ENCODE peak calls at places on chromosomes 13 and 19, in four cellular contexts. M is IMR-90, G is SK-N-SH, W is K562. I is an unnamed sample.

GRCh38 chr19:13825489-13826475 is 30.5 kb downstream of the ZSWIM4 start:
- DNase-seq in M (no peak), G (peak; percentile 80), W (peak; percentile 87), I (peak; percentile 53)

GRCh38 chr19:48818234-48818823 is 7.5 kb upstream of the BCAT2 start:
- DNase-seq in M (no peak), G (no peak), W (no peak), I (no peak)

GRCh38 chr19:50460161-50460765 is 16.0 kb upstream of the EMC10 start:
- DNase-seq in M (peak; percentile 50), G (no peak), W (no peak), I (peak; percentile 84)

GRCh38 chr13:50531917-50532899 is 311.3 kb downstream of the DLEU7 start:
- DNase-seq in M (peak; percentile 62), G (peak; percentile 17), W (no peak), I (no peak)

GRCh38 chr13:113216165-113217056 is 7.0 kb downstream of the CUL4A start:
- DNase-seq in M (peak; percentile 74), G (no peak), W (peak; percentile 79), I (no peak)

GRCh38 chr13:102770435-102770834 is 3.2 kb downstream of the TEX30 start:
- DNase-seq in M (no peak), G (no peak), W (no peak), I (no peak)

GRCh38 chr19:58577581-58578429 is 4.7 kb upstream of the MZF1 start:
- DNase-seq in M (no peak), G (no peak), W (no peak), I (no peak)

GRCh38 chr13:111519041-111519440 is 198.6 kb downstream of the TEX29 start:
- DNase-seq in M (no peak), G (no peak), W (no peak), I (no peak)

GRCh38 chr19:3162418-3163229 is 15.9 kb upstream of the S1PR4 start:
- DNase-seq in M (no peak), G (peak; percentile 66), W (peak; percentile 47), I (peak; percentile 50)
- TF ChIP-seq RFX5 in M (no peak), G (no peak), W (no peak), I (no peak)

DNA sequence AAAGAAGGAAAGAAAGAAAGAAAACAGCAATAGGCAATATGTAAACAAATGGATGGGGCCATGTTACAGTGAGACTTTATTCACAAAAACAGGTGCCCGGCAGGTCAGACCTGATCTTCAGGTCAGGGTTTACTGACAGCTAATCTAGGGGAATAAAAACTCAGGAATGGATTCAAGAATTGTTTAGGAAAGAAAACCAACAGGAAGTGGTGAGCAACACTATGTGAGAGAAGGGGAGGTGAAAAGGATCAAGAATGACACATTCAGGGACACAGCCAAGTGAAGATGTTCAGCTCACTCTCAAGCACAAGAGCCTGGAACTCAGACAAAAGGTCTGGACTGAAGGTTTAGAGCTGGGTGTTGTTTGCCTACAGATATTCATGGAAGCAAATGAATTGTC is 244.5 kb downstream of the EFNB2 start:
- DNase-seq in M (peak; percentile 76), G (no peak), W (no peak), I (no peak)
- TF ChIP-seq RFX5 in M (no peak), G (no peak), W (no peak), I (no peak)

GRCh38 chr19:45878043-45878794 is 7.7 kb downstream of the IRF2BP1 start:
- DNase-seq in M (no peak), G (no peak), W (no peak), I (no peak)

GRCh38 chr19:45874620-45874966 is 10.5 kb downstream of the FOXA3 start:
- DNase-seq in M (no peak), G (no peak), W (no peak), I (no peak)

GRCh38 chr19:45879055-45879454 is 6.9 kb downstream of the IRF2BP1 start:
- DNase-seq in M (no peak), G (peak; percentile 38), W (no peak), I (no peak)

GRCh38 chr19:45876161-45876410 is 9.9 kb downstream of the IRF2BP1 start:
- DNase-seq in M (no peak), G (no peak), W (peak; percentile 76), I (no peak)

GRCh38 chr19:45876411-45877197 is 9.3 kb downstream of the IRF2BP1 start:
- DNase-seq in M (peak; percentile 16), G (peak; percentile 35), W (peak; percentile 75), I (no peak)
- TF ChIP-seq RFX5 in M (no peak), G (no peak), W (no peak), I (no peak)

GRCh38 chr13:99312493-99312883 is 5.3 kb upstream of the GPR183 start:
- DNase-seq in M (peak; percentile 39), G (peak; percentile 18), W (no peak), I (no peak)
- TF ChIP-seq RFX5 in M (no peak), G (no peak), W (no peak), I (no peak)

GRCh38 chr19:5351731-5352228 is 11.2 kb upstream of the PTPRS start:
- DNase-seq in M (no peak), G (no peak), W (no peak), I (no peak)

GRCh38 chr19:5352229-5352763 is 11.7 kb upstream of the PTPRS start:
- DNase-seq in M (peak; percentile 15), G (no peak), W (peak; percentile 23), I (peak; percentile 41)

GRCh38 chr19:5345895-5346386 is 5.3 kb upstream of the PTPRS start:
- DNase-seq in M (peak; percentile 60), G (no peak), W (no peak), I (no peak)

GRCh38 chr19:5343848-5344247 is 3.2 kb upstream of the PTPRS start:
- DNase-seq in M (peak; percentile 47), G (no peak), W (no peak), I (no peak)

GRCh38 chr19:5349041-5349440 is 8.4 kb upstream of the PTPRS start:
- DNase-seq in M (no peak), G (no peak), W (no peak), I (peak; percentile 33)
- TF ChIP-seq RFX5 in M (no peak), G (no peak), W (no peak), I (no peak)

GRCh38 chr13:108315273-108315672 is 45.8 kb downstream of the TNFSF13B start:
- DNase-seq in M (no peak), G (no peak), W (peak; percentile 8), I (no peak)
- TF ChIP-seq RFX5 in M (no peak), G (no peak), W (no peak), I (no peak)

DNA sequence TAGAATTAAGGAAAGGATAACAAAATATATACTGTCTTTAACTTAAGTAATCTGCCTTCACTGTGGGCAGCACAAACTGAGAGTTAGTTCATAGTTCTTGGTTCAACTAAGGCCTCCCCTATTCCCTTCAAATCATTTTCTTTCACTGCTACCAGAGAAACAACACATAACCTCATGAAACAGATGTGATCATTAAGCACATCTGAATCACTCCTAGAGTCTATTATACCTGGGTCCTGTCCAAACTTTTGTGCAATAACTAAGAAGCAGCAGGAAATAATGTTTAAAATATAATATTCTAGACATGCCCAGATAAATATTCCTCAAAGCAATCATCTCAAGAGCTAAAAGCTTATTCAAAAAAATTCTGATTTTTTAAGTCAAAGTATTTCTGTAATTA is 62.9 kb downstream of the ZC3H13 start:
- DNase-seq in M (peak; percentile 86), G (no peak), W (no peak), I (no peak)
- TF ChIP-seq RFX5 in M (no peak), G (no peak), W (no peak), I (no peak)

GRCh38 chr19:42115219-42115618 is 17.0 kb downstream of the POU2F2 start:
- DNase-seq in M (peak; percentile 68), G (no peak), W (no peak), I (no peak)

GRCh38 chr19:42115705-42116104 is 16.5 kb downstream of the POU2F2 start:
- DNase-seq in M (no peak), G (no peak), W (no peak), I (no peak)

GRCh38 chr19:42111811-42112210 is 20.4 kb downstream of the POU2F2 start:
- DNase-seq in M (peak; percentile 52), G (no peak), W (no peak), I (no peak)

GRCh38 chr19:42114412-42114811 is 17.8 kb downstream of the POU2F2 start:
- DNase-seq in M (no peak), G (no peak), W (no peak), I (no peak)

DNA sequence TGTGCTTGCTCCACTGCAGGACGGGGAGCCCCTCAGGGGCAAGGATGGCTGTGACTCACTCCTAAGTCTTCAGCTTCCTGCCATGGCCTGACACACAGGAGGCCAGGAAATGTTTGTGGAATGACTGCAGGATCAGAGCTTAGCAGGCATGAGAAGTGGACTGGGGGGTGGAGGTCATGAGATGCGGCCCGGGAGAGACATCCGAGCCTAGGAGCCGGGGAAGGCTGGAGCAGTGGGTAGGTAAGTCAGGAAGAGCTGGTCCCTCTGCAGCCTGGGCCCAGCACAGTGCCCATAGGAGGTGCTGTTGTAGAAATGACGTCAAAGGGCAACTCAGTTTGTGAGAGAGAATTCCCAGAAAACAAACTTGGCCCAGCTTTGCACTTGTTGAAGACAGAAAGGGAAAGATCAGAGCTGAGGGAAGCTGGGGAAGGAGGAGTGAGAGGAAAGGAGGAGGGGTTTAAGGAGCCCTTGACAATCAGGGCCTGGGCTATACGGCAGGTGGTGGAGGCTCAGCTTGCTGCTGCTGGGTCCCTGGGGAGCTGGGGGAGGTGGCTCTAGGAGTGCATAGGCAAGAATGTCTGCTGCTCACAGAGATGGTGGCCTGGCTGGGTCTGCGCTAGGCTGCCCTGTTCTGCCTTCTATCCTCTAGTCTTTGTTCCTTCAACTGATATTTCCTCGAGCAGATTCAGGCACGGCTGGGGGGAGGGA is 18.5 kb downstream of the POU2F2 start:
- DNase-seq in M (peak; percentile 99), G (no peak), W (no peak), I (peak; percentile 88)
- TF ChIP-seq RFX5 in M (no peak), G (no peak), W (no peak), I (no peak)

GRCh38 chr19:17081672-17082630 is 6.4 kb downstream of the MYO9B start:
- DNase-seq in M (no peak), G (no peak), W (no peak), I (no peak)

GRCh38 chr19:17078920-17079709 is 3.5 kb downstream of the MYO9B start:
- DNase-seq in M (peak; percentile 31), G (no peak), W (no peak), I (no peak)

GRCh38 chr19:17080441-17080803 is 4.8 kb downstream of the MYO9B start:
- DNase-seq in M (no peak), G (no peak), W (no peak), I (no peak)

GRCh38 chr19:17078038-17078919 is 2.7 kb downstream of the MYO9B start:
- DNase-seq in M (no peak), G (no peak), W (no peak), I (no peak)

DNA sequence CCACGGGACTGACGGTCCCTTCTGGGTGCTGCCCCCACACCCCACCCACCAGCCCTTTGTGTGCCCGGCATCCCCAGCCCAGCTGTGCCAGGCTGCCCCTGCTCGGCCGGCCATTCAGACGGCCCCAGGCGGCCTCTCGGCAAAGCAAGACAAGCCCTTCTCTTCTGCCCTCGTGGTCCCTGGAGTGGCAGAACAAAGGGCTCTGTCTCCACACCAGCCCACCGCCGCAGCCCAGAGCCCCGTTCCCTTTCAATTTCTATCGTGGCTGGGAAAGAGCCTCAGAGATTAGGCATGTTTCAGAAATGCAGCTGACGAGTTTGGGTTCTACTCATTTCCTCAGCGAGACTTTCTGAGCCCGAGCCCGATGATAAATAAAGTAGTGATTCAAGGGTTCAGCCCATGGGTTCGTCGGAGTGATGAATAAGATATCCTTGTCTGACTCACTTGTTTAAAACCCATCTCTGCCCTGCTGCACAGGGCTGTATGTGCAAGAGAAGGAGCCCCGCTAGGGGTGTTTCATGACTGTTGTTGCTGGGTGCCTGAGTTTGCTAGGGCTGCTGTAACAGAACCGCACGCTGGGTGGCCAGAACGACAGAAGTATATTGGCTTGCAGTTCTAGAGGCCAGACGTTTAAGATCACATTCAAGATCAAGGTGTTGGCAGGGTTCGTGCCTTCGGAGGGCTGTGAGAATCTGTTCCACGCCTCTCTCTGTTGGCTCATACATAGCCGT is 4.3 kb downstream of the MYO9B start:
- DNase-seq in M (peak; percentile 99), G (peak; percentile 83), W (no peak), I (peak; percentile 83)
- TF ChIP-seq RFX5 in M (peak; percentile 72), G (no peak), W (no peak), I (no peak)

GRCh38 chr13:84121456-84121855 is 239.2 kb upstream of the SLITRK1 start:
- DNase-seq in M (no peak), G (no peak), W (no peak), I (no peak)
- TF ChIP-seq RFX5 in M (no peak), G (no peak), W (no peak), I (no peak)

I was measured in A549.